ENCODE peak calls at places on chromosomes 5 and 9, in five cellular contexts. One of them, this sample, is unnamed.

GRCh38 chr5:154653764-154654483 is 101.3 kb upstream of the LARP1 start:
- DNase-seq in M059J: no peak
- DNase-seq in brain microvascular endothelial cell: no peak
- DNase-seq in HEK293T: no peak
- DNase-seq in HCEC 1CT: no peak
- DNase-seq in this sample: peak

GRCh38 chr9:120289990-120290925 is 289.7 kb downstream of the CDK5RAP2 start:
- DNase-seq in M059J: no peak
- DNase-seq in brain microvascular endothelial cell: no peak
- DNase-seq in HEK293T: no peak
- DNase-seq in HCEC 1CT: no peak
- DNase-seq in this sample: no peak

GRCh38 chr5:177301503-177302165 is 1.9 kb downstream of the RAB24 start:
- DNase-seq in M059J: peak
- DNase-seq in brain microvascular endothelial cell: no peak
- DNase-seq in HEK293T: no peak
- DNase-seq in HCEC 1CT: no peak
- DNase-seq in this sample: no peak

GRCh38 chr5:68178579-68178978 is 37.0 kb upstream of the PIK3R1 start:
- DNase-seq in M059J: peak
- DNase-seq in brain microvascular endothelial cell: peak
- DNase-seq in HEK293T: no peak
- DNase-seq in HCEC 1CT: peak
- DNase-seq in this sample: no peak

GRCh38 chr5:14504332-14504727 is 77.3 kb upstream of the OTULINL start:
- DNase-seq in M059J: no peak
- DNase-seq in brain microvascular endothelial cell: no peak
- DNase-seq in HEK293T: no peak
- DNase-seq in HCEC 1CT: no peak
- DNase-seq in this sample: no peak

GRCh38 chr9:132886358-132886725 is 7.6 kb downstream of the SPACA9 start:
- DNase-seq in M059J: no peak
- DNase-seq in brain microvascular endothelial cell: no peak
- DNase-seq in HEK293T: no peak
- DNase-seq in HCEC 1CT: no peak
- DNase-seq in this sample: no peak

GRCh38 chr5:9771079-9771478 is 140.9 kb upstream of the TAS2R1 start:
- DNase-seq in M059J: no peak
- DNase-seq in brain microvascular endothelial cell: no peak
- DNase-seq in HEK293T: no peak
- DNase-seq in HCEC 1CT: no peak
- DNase-seq in this sample: no peak

GRCh38 chr5:96837303-96837702 is 29.6 kb upstream of the ERAP1 start:
- DNase-seq in M059J: no peak
- DNase-seq in brain microvascular endothelial cell: no peak
- DNase-seq in HEK293T: no peak
- DNase-seq in HCEC 1CT: no peak
- DNase-seq in this sample: no peak

GRCh38 chr9:130523921-130524320 is 55.5 kb upstream of the FUBP3 start:
- DNase-seq in M059J: no peak
- DNase-seq in brain microvascular endothelial cell: no peak
- DNase-seq in HEK293T: no peak
- DNase-seq in HCEC 1CT: no peak
- DNase-seq in this sample: no peak